ENCODE peak calls at places on chromosomes 11 and 22, in ten cellular contexts. A is endodermal cell, L is A549, P is NB4, B is fibroblast of mammary gland, X is psoas muscle, J is kidney, C is astrocyte of the spinal cord, R is breast epithelium, K is PC-3. H is an unnamed sample.

GRCh38 chr11:42591841-42592240 is 720.0 kb upstream of the API5 start:
- DNase-seq in A (no peak), L (no peak), P (no peak), B (no peak), X (no peak), J (no peak), C (no peak), R (no peak), K (no peak), H (no peak)

GRCh38 chr11:94897330-94897768 is 76.0 kb downstream of the CWC15 start:
- DNase-seq in A (peak), L (peak), P (peak), B (peak), X (no peak), J (no peak), C (peak), R (no peak), K (peak), H (no peak)

GRCh38 chr11:116420770-116421528 is 351.8 kb downstream of the BUD13 start:
- DNase-seq in A (peak), L (peak), P (peak), B (peak), X (no peak), J (no peak), C (peak), R (no peak), K (peak), H (no peak)

GRCh38 chr11:22926341-22926740 is 66.1 kb upstream of the CCDC179 start:
- DNase-seq in A (no peak), L (no peak), P (no peak), B (no peak), X (no peak), J (no peak), C (no peak), R (no peak), K (no peak), H (no peak)

GRCh38 chr11:83035070-83035854 is 36.4 kb downstream of the RAB30 start:
- DNase-seq in A (no peak), L (no peak), P (peak), B (peak), X (peak), J (no peak), C (no peak), R (no peak), K (no peak), H (no peak)

GRCh38 chr22:20963201-20964052 is 3.6 kb upstream of the AIFM3 start:
- DNase-seq in A (no peak), L (no peak), P (no peak), B (no peak), X (peak), J (no peak), C (no peak), R (no peak), K (no peak), H (no peak)

GRCh38 chr11:96074551-96075309 is 150.8 kb upstream of the MTMR2 start:
- DNase-seq in A (no peak), L (no peak), P (no peak), B (no peak), X (no peak), J (peak), C (no peak), R (no peak), K (no peak), H (no peak)

GRCh38 chr11:115527534-115528125 is 23.4 kb upstream of the CADM1 start:
- DNase-seq in A (peak), L (no peak), P (no peak), B (no peak), X (no peak), J (no peak), C (no peak), R (no peak), K (no peak), H (no peak)

GRCh38 chr11:27423125-27423524 is 49.5 kb downstream of the LGR4 start:
- DNase-seq in A (no peak), L (peak), P (peak), B (peak), X (peak), J (peak), C (no peak), R (no peak), K (no peak), H (no peak)

GRCh38 chr22:23591203-23591791 is 11.2 kb upstream of the IGLL1 start:
- DNase-seq in A (peak), L (peak), P (peak), B (peak), X (no peak), J (peak), C (peak), R (no peak), K (peak), H (no peak)
- TF ChIP-seq CTCF in A (peak), L (peak), P (peak), B (peak), X (peak), J (peak), C (peak), R (peak), K (peak), H (peak)

GRCh38 chr11:30960387-30960992 is 374.3 kb upstream of the MPPED2 start:
- DNase-seq in A (no peak), L (peak), P (peak), B (peak), X (no peak), J (no peak), C (peak), R (no peak), K (peak), H (no peak)
- TF ChIP-seq CTCF in A (peak), L (peak), P (no peak), B (peak), X (peak), J (peak), C (peak), R (no peak), K (peak), H (peak)

GRCh38 chr11:124402326-124402922 is 3.6 kb upstream of the OR8B3 start:
- DNase-seq in A (peak), L (peak), P (peak), B (peak), X (no peak), J (no peak), C (peak), R (no peak), K (peak), H (no peak)
- TF ChIP-seq CTCF in A (peak), L (peak), P (peak), B (peak), X (peak), J (peak), C (peak), R (peak), K (peak), H (peak)

GRCh38 chr22:29030016-29030617 is 31.5 kb downstream of the C22orf31 start:
- DNase-seq in A (peak), L (no peak), P (no peak), B (peak), X (no peak), J (no peak), C (peak), R (no peak), K (peak), H (no peak)
- TF ChIP-seq CTCF in A (no peak), L (no peak), P (no peak), B (no peak), X (no peak), J (peak), C (no peak), R (no peak), K (no peak), H (no peak)

DNA sequence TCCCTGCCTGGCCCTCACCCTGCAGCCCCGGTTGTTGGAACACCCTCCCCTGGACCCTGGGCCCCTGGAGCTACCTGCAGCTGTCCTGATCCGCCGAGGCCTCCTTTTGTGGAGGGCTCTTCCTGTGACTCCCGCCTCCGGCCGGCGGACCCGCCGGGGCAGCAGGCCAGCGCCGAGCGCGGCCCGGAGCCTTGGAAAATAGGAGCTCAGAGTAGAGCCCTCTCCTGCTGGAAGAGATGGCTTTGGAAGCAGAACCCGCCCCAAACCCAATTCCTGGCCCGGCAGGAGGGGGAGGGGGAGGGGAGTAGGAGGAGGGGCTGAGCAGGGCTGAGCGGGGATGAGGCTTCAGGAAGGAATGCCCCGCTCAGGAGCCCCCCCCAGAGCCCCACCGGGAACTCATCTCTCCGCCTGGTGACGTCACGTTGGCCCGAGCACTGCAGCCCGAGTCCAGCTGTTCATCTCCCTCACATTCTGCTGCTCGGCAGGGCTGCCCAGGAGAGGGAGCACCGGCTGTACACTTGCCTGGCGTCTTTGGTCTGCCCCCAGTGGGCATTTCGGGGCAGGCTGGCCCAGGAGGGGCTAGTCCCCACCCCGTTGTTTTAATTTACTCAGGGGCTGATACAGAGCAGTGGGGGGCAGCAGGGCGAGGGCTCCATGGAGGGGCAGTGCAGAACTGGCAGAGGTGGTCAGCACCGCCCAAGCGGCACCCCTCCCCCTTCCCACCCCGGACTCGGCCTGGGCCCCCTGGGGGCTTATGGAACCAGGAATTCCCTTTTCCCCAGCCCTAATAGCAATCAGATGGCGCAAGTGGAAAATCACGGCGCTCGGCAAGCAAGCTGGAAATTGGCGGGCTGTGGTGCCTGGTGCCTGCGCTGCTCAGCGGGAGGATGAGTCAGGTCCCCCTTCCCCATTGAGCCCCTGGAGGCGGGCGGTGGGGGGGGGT is at the start of gene MRGPRF:
- DNase-seq in A (peak), L (peak), P (peak), B (peak), X (peak), J (peak), C (peak), R (peak), K (peak), H (no peak)
- TF ChIP-seq CTCF in A (peak), L (no peak), P (peak), B (peak), X (peak), J (peak), C (peak), R (peak), K (peak), H (peak)

GRCh38 chr22:47277001-47277400 is 514.6 kb downstream of the TBC1D22A start:
- DNase-seq in A (no peak), L (no peak), P (no peak), B (no peak), X (no peak), J (peak), C (no peak), R (no peak), K (no peak), H (no peak)

GRCh38 chr22:47277511-47277910 is 515.1 kb downstream of the TBC1D22A start:
- DNase-seq in A (no peak), L (no peak), P (no peak), B (no peak), X (no peak), J (no peak), C (no peak), R (no peak), K (no peak), H (no peak)

GRCh38 chr22:47276219-47276843 is 513.9 kb downstream of the TBC1D22A start:
- DNase-seq in A (no peak), L (no peak), P (no peak), B (no peak), X (no peak), J (no peak), C (peak), R (no peak), K (no peak), H (no peak)

GRCh38 chr22:47274196-47274595 is 511.7 kb downstream of the TBC1D22A start:
- DNase-seq in A (no peak), L (no peak), P (no peak), B (no peak), X (no peak), J (no peak), C (no peak), R (no peak), K (no peak), H (no peak)

DNA sequence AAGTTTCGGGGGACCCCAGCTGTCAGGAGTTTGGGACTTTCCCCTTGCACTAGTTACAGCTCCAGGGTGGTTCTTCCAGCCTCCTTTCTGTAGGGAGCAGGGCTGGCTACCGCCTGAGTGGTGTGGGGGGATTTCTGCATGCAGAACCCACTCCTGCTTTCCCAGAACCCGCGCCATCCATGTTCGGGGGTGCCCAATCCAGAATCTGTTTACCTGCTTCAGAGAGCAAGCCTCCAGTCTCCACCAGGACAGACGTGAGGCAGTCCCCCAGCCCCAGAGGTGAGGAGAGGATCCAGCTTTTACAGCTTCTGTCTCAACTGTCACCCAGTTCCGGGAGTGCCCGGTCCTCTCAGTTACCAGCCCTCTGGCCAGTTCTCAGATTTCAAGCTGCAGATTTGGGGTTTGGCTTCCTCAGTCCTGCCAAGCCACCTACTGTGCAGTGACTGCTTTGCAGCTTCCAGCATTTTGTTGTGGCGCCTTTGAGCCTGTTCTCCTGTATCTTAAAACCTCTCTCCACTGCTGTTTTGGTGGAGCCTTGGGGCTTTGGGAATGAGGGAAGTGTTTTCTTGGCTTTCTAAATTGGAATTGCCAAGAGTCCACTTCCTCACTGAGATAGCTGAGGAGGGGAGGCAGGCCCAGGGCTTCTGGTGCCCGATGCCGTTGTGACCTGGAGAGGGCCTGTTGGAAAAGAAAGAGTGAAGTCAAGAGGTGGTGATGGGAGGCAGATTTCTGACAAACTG is 513.2 kb downstream of the TBC1D22A start:
- DNase-seq in A (no peak), L (no peak), P (peak), B (no peak), X (no peak), J (no peak), C (peak), R (no peak), K (peak), H (no peak)
- TF ChIP-seq CTCF in A (no peak), L (no peak), P (peak), B (no peak), X (no peak), J (no peak), C (peak), R (no peak), K (peak), H (no peak)

DNA sequence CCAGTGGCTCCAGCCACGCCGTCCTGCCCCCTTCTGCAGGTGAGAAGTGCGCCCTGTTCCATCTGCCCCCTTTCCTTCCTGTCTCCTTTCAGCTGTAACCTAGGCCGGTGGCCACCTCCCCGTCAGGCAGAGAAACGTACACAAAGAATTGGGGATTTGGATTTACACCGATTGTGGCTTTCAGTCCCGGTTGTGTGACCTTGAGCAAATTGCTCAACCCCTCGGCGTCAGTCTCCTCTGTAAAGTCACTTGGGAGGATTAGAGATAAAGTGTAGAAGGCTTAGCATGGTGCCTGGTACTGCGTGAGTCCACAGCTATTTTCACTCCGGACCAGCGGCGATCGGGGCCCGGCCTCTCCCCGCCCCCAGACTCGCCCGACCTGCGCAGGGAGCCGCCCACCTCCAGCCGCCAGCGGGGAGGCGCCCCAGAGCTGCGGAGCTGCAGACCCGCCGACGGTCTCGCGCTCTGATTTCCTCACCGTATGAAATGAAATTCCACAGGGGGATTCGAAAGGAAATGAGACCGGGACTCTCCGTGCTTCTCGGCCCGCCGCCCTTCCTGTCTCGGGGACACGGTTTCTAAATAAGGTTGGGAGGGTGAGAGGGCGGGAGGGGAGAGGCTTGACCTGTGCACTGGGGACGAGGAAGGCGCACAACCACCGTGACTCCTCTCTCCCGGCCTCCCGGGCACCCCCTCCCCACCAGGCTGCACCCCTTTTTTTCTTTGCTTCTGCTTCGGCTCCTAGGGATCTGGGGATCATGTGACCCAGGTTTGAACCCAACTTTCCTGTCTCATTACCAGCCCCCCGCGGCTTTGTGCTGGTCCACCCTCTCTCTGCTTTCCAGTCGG is 703 bp upstream of the FZD4 start:
- DNase-seq in A (peak), L (peak), P (peak), B (peak), X (peak), J (peak), C (peak), R (peak), K (peak), H (peak)
- TF ChIP-seq CTCF in A (peak), L (peak), P (peak), B (no peak), X (peak), J (peak), C (peak), R (no peak), K (peak), H (peak)

H was measured in type B pancreatic cell.